ENCODE peak calls at places on chromosomes 2 and 18, in six cellular contexts. C is stimulated activated CD8-positive, alpha-beta memory T cell treated with anti-CD3 and anti-CD28 coated beads, Interleukin-4, amount 100 ng/mL, for 1 hour; X is AG08395; P is activated CD8-positive, alpha-beta memory T cell treated with anti-CD3 and anti-CD28 coated beads, Interleukin-2, amount 50 U/mL, for 48 hours; M is activated naive CD4-positive, alpha-beta T cell; G is activated T-cell treated with anti-CD3 and anti-CD28 coated beads, Interleukin-2, amount 50 U/mL, for 72 hours. J is an unnamed sample.

GRCh38 chr18:5868218-5868904 is 27.0 kb downstream of the TMEM200C start:
- DNase-seq in M (no peak), G (peak), P (peak), X (peak), C (no peak), J (peak)

GRCh38 chr18:63775166-63775730 is at the start of gene SERPINB7:
- DNase-seq in C (no peak), G (no peak), M (no peak), P (no peak), X (peak), J (peak)

GRCh38 chr2:174635015-174635593 is 37.5 kb upstream of the WIPF1 start:
- DNase-seq in M (no peak), X (no peak), G (no peak), P (no peak), C (no peak), J (no peak)

GRCh38 chr18:76169733-76170132 is 325.3 kb downstream of the ZNF516 start:
- DNase-seq in C (no peak), P (no peak), M (no peak), X (no peak), G (no peak), J (no peak)

GRCh38 chr18:36518839-36519238 is 221.3 kb downstream of the FHOD3 start:
- DNase-seq in C (no peak), G (no peak), M (no peak), P (no peak), X (peak), J (no peak)

GRCh38 chr2:204049635-204050034 is 113.1 kb downstream of the ICOS start:
- DNase-seq in G (no peak), C (no peak), P (no peak), X (no peak), M (no peak), J (no peak)

GRCh38 chr2:238573065-238573778 is 146.5 kb downstream of the ASB1 start:
- DNase-seq in M (no peak), C (no peak), X (no peak), G (peak), P (peak), J (no peak)

GRCh38 chr18:60754413-60754812 is 381.8 kb upstream of the MC4R start:
- DNase-seq in G (no peak), M (no peak), C (no peak), X (no peak), P (no peak), J (no peak)

GRCh38 chr18:64219511-64219910 is 70.6 kb upstream of the LINC00305 start:
- DNase-seq in C (no peak), M (no peak), G (no peak), P (no peak), X (no peak), J (no peak)

GRCh38 chr18:6405237-6406074 is 9.3 kb downstream of the L3MBTL4 start:
- DNase-seq in P (no peak), C (no peak), G (no peak), X (no peak), M (no peak), J (no peak)

GRCh38 chr2:149427371-149427770 is 97.0 kb downstream of the LYPD6 start:
- DNase-seq in X (no peak), G (no peak), P (no peak), C (no peak), M (no peak), J (no peak)

GRCh38 chr2:51994123-51994788 is 962.3 kb upstream of the NRXN1 start:
- DNase-seq in P (no peak), X (no peak), G (no peak), C (no peak), M (no peak), J (no peak)

GRCh38 chr2:109428841-109429710 is 184.7 kb downstream of the SEPTIN10 start:
- DNase-seq in P (no peak), X (no peak), C (no peak), G (no peak), M (no peak), J (no peak)

GRCh38 chr2:143482316-143482715 is 353.1 kb downstream of the ARHGAP15 start:
- DNase-seq in X (no peak), G (no peak), P (no peak), C (no peak), M (no peak), J (no peak)

GRCh38 chr2:231673348-231673770 is 35.0 kb upstream of the PTMA start:
- DNase-seq in G (no peak), C (no peak), M (no peak), X (peak), P (no peak), J (no peak)

GRCh38 chr18:53754154-53754553 is 470.3 kb downstream of the MBD2 start:
- DNase-seq in G (no peak), C (no peak), P (no peak), M (no peak), X (no peak), J (no peak)

GRCh38 chr2:56654936-56655335 is 471.1 kb downstream of the CCDC85A start:
- DNase-seq in X (no peak), C (no peak), M (no peak), G (no peak), P (no peak), J (no peak)

GRCh38 chr2:10058251-10059015 is 15.1 kb downstream of the KLF11 start:
- DNase-seq in C (no peak), M (no peak), G (no peak), P (no peak), X (no peak), J (no peak)

GRCh38 chr18:28204154-28204553 is 27.2 kb upstream of the CDH2 start:
- DNase-seq in P (no peak), M (no peak), X (peak), G (no peak), C (no peak), J (peak)

GRCh38 chr2:186309901-186310300 is 176.2 kb upstream of the ZC3H15 start:
- DNase-seq in G (no peak), X (no peak), M (no peak), P (no peak), C (no peak), J (no peak)